ENCODE peak calls at places on chromosomes 13 and 19, in six cellular contexts. J, C, P, U, T and N are unnamed samples.

GRCh38 chr19:36140289-36141038 is 598 bp downstream of the CAPNS1 start:
- DNase-seq in J (no peak), C (peak), P (peak), U (peak), T (peak), N (no peak)

GRCh38 chr13:23790591-23791170 is 98.5 kb downstream of the MIPEP start:
- DNase-seq in J (peak), C (no peak), P (no peak), U (peak), T (no peak), N (no peak)

GRCh38 chr13:41751277-41751676 is 209.6 kb downstream of the VWA8 start:
- DNase-seq in J (no peak), C (peak), P (no peak), U (peak), T (no peak), N (no peak)

GRCh38 chr19:20247016-20247683 is 80.1 kb downstream of the ZNF486 start:
- DNase-seq in J (no peak), C (peak), P (peak), U (peak), T (peak), N (no peak)

GRCh38 chr19:45954132-45954531 is 19.5 kb downstream of the NOVA2 start:
- DNase-seq in J (no peak), C (no peak), P (no peak), U (peak), T (no peak), N (no peak)

GRCh38 chr13:95117092-95117491 is 184.2 kb downstream of the ABCC4 start:
- DNase-seq in J (no peak), C (no peak), P (peak), U (no peak), T (no peak), N (no peak)

GRCh38 chr13:31905896-31906295 is 125.7 kb upstream of the FRY start:
- DNase-seq in J (no peak), C (no peak), P (no peak), U (no peak), T (no peak), N (no peak)

GRCh38 chr13:27125357-27126282 is 46.0 kb downstream of the USP12 start:
- DNase-seq in J (no peak), C (no peak), P (peak), U (no peak), T (no peak), N (no peak)

GRCh38 chr19:52248256-52248655 is 21.1 kb upstream of the ZNF766 start:
- DNase-seq in J (no peak), C (peak), P (peak), U (peak), T (peak), N (no peak)
- TF ChIP-seq CTCF in J (peak), C (peak), P (peak), U (peak), T (no peak), N (no peak)

GRCh38 chr19:39995794-39996193 is 1.1 kb upstream of the ZNF546 start:
- DNase-seq in J (no peak), C (no peak), P (no peak), U (peak), T (no peak), N (no peak)
- H3K4me3 ChIP-seq in J (peak), C (peak), P (peak), U (peak), T (no peak), N (peak)

GRCh38 chr19:39582442-39582841 is 19.9 kb upstream of the LGALS13 start:
- DNase-seq in J (no peak), C (no peak), P (no peak), U (no peak), T (no peak), N (no peak)
- TF ChIP-seq CTCF in J (no peak), C (no peak), P (no peak), U (no peak), T (no peak), N (no peak)

GRCh38 chr19:343451-343931 is 1.1 kb downstream of the MIER2 start:
- DNase-seq in J (no peak), C (no peak), P (peak), U (peak), T (no peak), N (no peak)

GRCh38 chr19:340620-341385 is 3.8 kb downstream of the MIER2 start:
- DNase-seq in J (no peak), C (no peak), P (no peak), U (no peak), T (no peak), N (no peak)

GRCh38 chr19:342128-342455 is 2.5 kb downstream of the MIER2 start:
- DNase-seq in J (no peak), C (no peak), P (no peak), U (no peak), T (no peak), N (no peak)

GRCh38 chr19:342801-343421 is 1.7 kb downstream of the MIER2 start:
- DNase-seq in J (peak), C (peak), P (peak), U (peak), T (peak), N (peak)

DNA sequence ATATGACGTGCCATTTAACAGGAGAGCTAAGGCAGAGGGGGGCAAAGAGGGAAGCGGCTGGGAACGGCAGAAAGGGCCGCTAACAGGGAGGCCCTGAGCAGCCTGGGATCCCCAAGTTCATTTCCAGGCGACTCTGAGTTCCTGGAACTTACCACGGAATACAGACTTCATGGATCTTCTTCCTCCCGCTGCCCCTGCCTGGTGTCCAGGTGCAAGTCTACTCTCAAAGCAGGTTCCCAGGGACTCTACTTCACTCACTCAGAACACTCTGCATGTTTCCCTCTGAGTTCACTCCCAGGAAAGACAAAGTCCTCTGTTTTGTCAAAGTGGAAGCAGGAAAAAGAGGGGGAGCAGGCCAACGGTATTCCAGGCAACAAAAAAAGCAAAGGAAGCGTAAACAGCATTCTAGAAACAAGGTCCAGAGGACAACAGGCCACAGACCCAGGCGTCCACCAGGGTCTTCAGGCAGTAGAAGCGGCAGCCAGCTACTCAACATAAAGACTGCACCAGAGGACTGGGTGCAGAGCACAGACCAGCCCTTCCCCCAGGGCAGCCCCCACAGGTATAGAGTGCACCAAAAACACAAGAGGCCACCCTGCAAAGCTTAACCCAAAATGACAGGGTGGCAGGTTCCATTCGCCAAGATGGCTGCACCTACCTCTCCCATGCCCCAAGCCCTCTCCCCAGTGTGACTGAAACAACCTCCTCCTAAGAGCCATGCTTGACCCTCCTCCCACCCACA is 3.0 kb downstream of the MIER2 start:
- DNase-seq in J (no peak), C (no peak), P (no peak), U (no peak), T (no peak), N (no peak)
- H3K4me3 ChIP-seq in J (peak), C (no peak), P (no peak), U (peak), T (no peak), N (no peak)

GRCh38 chr13:101258071-101258470 is 158.2 kb downstream of the NALCN start:
- DNase-seq in J (peak), C (no peak), P (peak), U (peak), T (peak), N (peak)

GRCh38 chr13:101265934-101266333 is 150.4 kb downstream of the NALCN start:
- DNase-seq in J (no peak), C (no peak), P (no peak), U (peak), T (no peak), N (no peak)

GRCh38 chr13:101258509-101258908 is 157.8 kb downstream of the NALCN start:
- DNase-seq in J (no peak), C (no peak), P (no peak), U (no peak), T (no peak), N (no peak)

GRCh38 chr13:101264931-101265330 is 151.4 kb downstream of the NALCN start:
- DNase-seq in J (no peak), C (no peak), P (no peak), U (no peak), T (no peak), N (no peak)

DNA sequence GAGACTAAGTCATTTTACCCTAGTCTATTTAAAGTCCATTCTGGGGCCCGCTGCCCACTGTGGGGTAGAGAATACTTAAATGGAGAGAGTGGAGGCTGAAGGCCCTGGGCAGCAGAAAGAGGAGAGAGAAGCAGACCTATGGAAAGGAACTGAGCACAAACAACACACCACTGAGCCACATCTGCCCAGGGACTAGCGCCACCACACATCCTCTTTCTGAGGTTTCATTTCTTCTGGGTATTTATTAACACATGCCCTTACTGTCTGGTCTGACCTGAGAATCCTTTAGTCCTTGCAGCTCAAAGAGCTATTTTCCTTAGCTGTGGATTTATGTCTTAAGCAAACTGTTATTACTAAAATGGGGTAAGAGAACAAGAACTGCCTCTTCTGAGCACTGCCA is 154.0 kb downstream of the NALCN start:
- DNase-seq in J (no peak), C (no peak), P (no peak), U (no peak), T (no peak), N (no peak)
- TF ChIP-seq CTCF in J (no peak), C (no peak), P (no peak), U (no peak), T (no peak), N (no peak)

GRCh38 chr19:48735031-48735615 is 5.3 kb downstream of the RASIP1 start:
- DNase-seq in J (no peak), C (no peak), P (no peak), U (no peak), T (no peak), N (no peak)
- H3K4me3 ChIP-seq in J (peak), C (no peak), P (no peak), U (no peak), T (no peak), N (peak)

GRCh38 chr19:47122359-47123335 is 8.0 kb upstream of the SAE1 start:
- DNase-seq in J (no peak), C (no peak), P (peak), U (peak), T (no peak), N (no peak)
- TF ChIP-seq CTCF in J (no peak), C (no peak), P (no peak), U (no peak), T (no peak), N (no peak)

GRCh38 chr19:4682417-4683200 is 12.5 kb upstream of the MYDGF start:
- DNase-seq in J (no peak), C (no peak), P (no peak), U (no peak), T (no peak), N (no peak)

GRCh38 chr19:4676955-4677731 is 7.0 kb upstream of the MYDGF start:
- DNase-seq in J (peak), C (no peak), P (no peak), U (peak), T (peak), N (no peak)

GRCh38 chr19:4678881-4679379 is 8.8 kb upstream of the MYDGF start:
- DNase-seq in J (no peak), C (peak), P (no peak), U (no peak), T (no peak), N (no peak)

GRCh38 chr19:4675346-4675745 is 5.2 kb upstream of the MYDGF start:
- DNase-seq in J (no peak), C (no peak), P (no peak), U (no peak), T (no peak), N (no peak)

GRCh38 chr19:4679416-4679815 is 9.3 kb upstream of the MYDGF start:
- DNase-seq in J (no peak), C (no peak), P (no peak), U (no peak), T (no peak), N (no peak)
- H3K4me3 ChIP-seq in J (no peak), C (no peak), P (no peak), U (no peak), T (no peak), N (no peak)